ENCODE peak calls at places on chromosomes 4 and X, in nine cellular contexts. One of them, this sample, is unnamed.

GRCh38 chr4:163284304-163284703 is 48.1 kb downstream of the NPY1R start:
- DNase-seq in upper lobe of left lung: no peak
- DNase-seq in dorsolateral prefrontal cortex: no peak
- DNase-seq in PC-3: no peak
- DNase-seq in MM.1S: peak; percentile 29
- DNase-seq in psoas muscle: no peak
- DNase-seq in fibroblast of the aortic adventitia: no peak
- DNase-seq in uterus: no peak
- DNase-seq in GM20000: no peak
- DNase-seq in this sample: no peak

GRCh38 chrX:47297874-47298273 is 65.1 kb downstream of the USP11 start:
- DNase-seq in upper lobe of left lung: no peak
- DNase-seq in fibroblast of the aortic adventitia: no peak
- DNase-seq in dorsolateral prefrontal cortex: no peak
- DNase-seq in psoas muscle: no peak
- DNase-seq in PC-3: peak; percentile 92
- DNase-seq in MM.1S: no peak
- DNase-seq in GM20000: no peak
- DNase-seq in uterus: no peak
- DNase-seq in this sample: no peak

GRCh38 chr4:8132947-8133705 is 25.5 kb downstream of the ABLIM2 start:
- DNase-seq in fibroblast of the aortic adventitia: no peak
- DNase-seq in uterus: no peak
- DNase-seq in upper lobe of left lung: no peak
- DNase-seq in GM20000: no peak
- DNase-seq in MM.1S: no peak
- DNase-seq in dorsolateral prefrontal cortex: no peak
- DNase-seq in PC-3: no peak
- DNase-seq in psoas muscle: peak; percentile 44
- DNase-seq in this sample: no peak

GRCh38 chr4:13647012-13647411 is 19.5 kb upstream of the BOD1L1 start:
- DNase-seq in dorsolateral prefrontal cortex: no peak
- DNase-seq in MM.1S: no peak
- DNase-seq in uterus: no peak
- DNase-seq in GM20000: no peak
- DNase-seq in PC-3: no peak
- DNase-seq in psoas muscle: no peak
- DNase-seq in upper lobe of left lung: no peak
- DNase-seq in fibroblast of the aortic adventitia: no peak
- DNase-seq in this sample: no peak

GRCh38 chrX:44483965-44484606 is 58.6 kb downstream of the FUNDC1 start:
- DNase-seq in uterus: no peak
- DNase-seq in dorsolateral prefrontal cortex: no peak
- DNase-seq in fibroblast of the aortic adventitia: peak; percentile 5
- DNase-seq in upper lobe of left lung: no peak
- DNase-seq in psoas muscle: no peak
- DNase-seq in GM20000: no peak
- DNase-seq in MM.1S: no peak
- DNase-seq in PC-3: peak; percentile 70
- DNase-seq in this sample: no peak

GRCh38 chr4:147825451-147826287 is 93.8 kb downstream of the ARHGAP10 start:
- DNase-seq in uterus: no peak
- DNase-seq in fibroblast of the aortic adventitia: peak; percentile 71
- DNase-seq in MM.1S: no peak
- DNase-seq in dorsolateral prefrontal cortex: no peak
- DNase-seq in psoas muscle: peak; percentile 62
- DNase-seq in PC-3: peak; percentile 7
- DNase-seq in GM20000: no peak
- DNase-seq in upper lobe of left lung: no peak
- DNase-seq in this sample: no peak

GRCh38 chr4:147034372-147034771 is 88.7 kb upstream of the TTC29 start:
- DNase-seq in PC-3: no peak
- DNase-seq in dorsolateral prefrontal cortex: no peak
- DNase-seq in upper lobe of left lung: no peak
- DNase-seq in MM.1S: no peak
- DNase-seq in uterus: no peak
- DNase-seq in psoas muscle: no peak
- DNase-seq in GM20000: no peak
- DNase-seq in fibroblast of the aortic adventitia: peak; percentile 35
- DNase-seq in this sample: no peak

GRCh38 chr4:54473077-54473545 is 184.6 kb upstream of the KIT start:
- DNase-seq in uterus: no peak
- DNase-seq in upper lobe of left lung: no peak
- DNase-seq in dorsolateral prefrontal cortex: no peak
- DNase-seq in fibroblast of the aortic adventitia: no peak
- DNase-seq in GM20000: no peak
- DNase-seq in psoas muscle: no peak
- DNase-seq in PC-3: peak; percentile 28
- DNase-seq in MM.1S: no peak
- DNase-seq in this sample: no peak

GRCh38 chr4:87166296-87166854 is 54.0 kb downstream of the KLHL8 start:
- DNase-seq in GM20000: no peak
- DNase-seq in PC-3: no peak
- DNase-seq in dorsolateral prefrontal cortex: no peak
- DNase-seq in psoas muscle: no peak
- DNase-seq in upper lobe of left lung: no peak
- DNase-seq in uterus: no peak
- DNase-seq in MM.1S: no peak
- DNase-seq in fibroblast of the aortic adventitia: no peak
- DNase-seq in this sample: no peak

GRCh38 chr4:3286335-3287175 is 6.3 kb upstream of the RGS12 start:
- DNase-seq in fibroblast of the aortic adventitia: no peak
- DNase-seq in GM20000: peak; percentile 90
- DNase-seq in upper lobe of left lung: no peak
- DNase-seq in MM.1S: peak; percentile 58
- DNase-seq in uterus: no peak
- DNase-seq in dorsolateral prefrontal cortex: peak; percentile 13
- DNase-seq in psoas muscle: no peak
- DNase-seq in PC-3: no peak
- DNase-seq in this sample: no peak

GRCh38 chr4:148259841-148260240 is 182.4 kb downstream of the NR3C2 start:
- DNase-seq in upper lobe of left lung: no peak
- DNase-seq in GM20000: no peak
- DNase-seq in fibroblast of the aortic adventitia: no peak
- DNase-seq in MM.1S: no peak
- DNase-seq in PC-3: no peak
- DNase-seq in dorsolateral prefrontal cortex: no peak
- DNase-seq in psoas muscle: no peak
- DNase-seq in uterus: no peak
- DNase-seq in this sample: no peak

GRCh38 chr4:140238353-140239041 is 84.5 kb upstream of the MAML3 start:
- DNase-seq in uterus: peak; percentile 93
- DNase-seq in GM20000: no peak
- DNase-seq in fibroblast of the aortic adventitia: peak; percentile 95
- DNase-seq in psoas muscle: peak; percentile 96
- DNase-seq in dorsolateral prefrontal cortex: peak; percentile 54
- DNase-seq in upper lobe of left lung: peak; percentile 57
- DNase-seq in MM.1S: no peak
- DNase-seq in PC-3: no peak
- DNase-seq in this sample: peak; percentile 72

GRCh38 chr4:176277162-176277904 is 8.3 kb upstream of the ASB5 start:
- DNase-seq in GM20000: peak; percentile 38
- DNase-seq in dorsolateral prefrontal cortex: peak; percentile 45
- DNase-seq in psoas muscle: peak; percentile 78
- DNase-seq in upper lobe of left lung: no peak
- DNase-seq in uterus: peak; percentile 43
- DNase-seq in PC-3: peak; percentile 63
- DNase-seq in MM.1S: peak; percentile 62
- DNase-seq in fibroblast of the aortic adventitia: peak; percentile 76
- DNase-seq in this sample: no peak

GRCh38 chr4:13539047-13539720 is 5.1 kb downstream of the NKX3-2 start:
- DNase-seq in dorsolateral prefrontal cortex: no peak
- DNase-seq in upper lobe of left lung: peak; percentile 71
- DNase-seq in GM20000: peak; percentile 18
- DNase-seq in PC-3: no peak
- DNase-seq in psoas muscle: no peak
- DNase-seq in MM.1S: no peak
- DNase-seq in fibroblast of the aortic adventitia: no peak
- DNase-seq in uterus: no peak
- DNase-seq in this sample: no peak

GRCh38 chrX:153657161-153657560 is 10.2 kb downstream of the DUSP9 start:
- DNase-seq in psoas muscle: no peak
- DNase-seq in dorsolateral prefrontal cortex: no peak
- DNase-seq in upper lobe of left lung: no peak
- DNase-seq in GM20000: no peak
- DNase-seq in PC-3: no peak
- DNase-seq in MM.1S: no peak
- DNase-seq in fibroblast of the aortic adventitia: no peak
- DNase-seq in uterus: peak; percentile 6
- DNase-seq in this sample: no peak

GRCh38 chr4:47852121-47852520 is 14.3 kb upstream of the CORIN start:
- DNase-seq in GM20000: no peak
- DNase-seq in psoas muscle: no peak
- DNase-seq in dorsolateral prefrontal cortex: no peak
- DNase-seq in MM.1S: no peak
- DNase-seq in uterus: peak; percentile 39
- DNase-seq in upper lobe of left lung: no peak
- DNase-seq in PC-3: no peak
- DNase-seq in fibroblast of the aortic adventitia: peak; percentile 60
- DNase-seq in this sample: no peak
- TF ChIP-seq CTCF in GM20000: no peak
- TF ChIP-seq CTCF in psoas muscle: no peak
- TF ChIP-seq CTCF in dorsolateral prefrontal cortex: no peak
- TF ChIP-seq CTCF in MM.1S: no peak
- TF ChIP-seq CTCF in uterus: no peak
- TF ChIP-seq CTCF in upper lobe of left lung: no peak
- TF ChIP-seq CTCF in PC-3: no peak
- TF ChIP-seq CTCF in fibroblast of the aortic adventitia: no peak
- TF ChIP-seq CTCF in this sample: no peak

GRCh38 chrX:70480660-70481018 is 36.0 kb downstream of the DLG3 start:
- DNase-seq in upper lobe of left lung: no peak
- DNase-seq in GM20000: no peak
- DNase-seq in psoas muscle: no peak
- DNase-seq in dorsolateral prefrontal cortex: peak; percentile 68
- DNase-seq in PC-3: no peak
- DNase-seq in fibroblast of the aortic adventitia: no peak
- DNase-seq in uterus: peak; percentile 17
- DNase-seq in MM.1S: no peak
- DNase-seq in this sample: no peak
- TF ChIP-seq CTCF in upper lobe of left lung: no peak
- TF ChIP-seq CTCF in GM20000: no peak
- TF ChIP-seq CTCF in psoas muscle: no peak
- TF ChIP-seq CTCF in dorsolateral prefrontal cortex: no peak
- TF ChIP-seq CTCF in PC-3: no peak
- TF ChIP-seq CTCF in fibroblast of the aortic adventitia: no peak
- TF ChIP-seq CTCF in uterus: no peak
- TF ChIP-seq CTCF in MM.1S: no peak
- TF ChIP-seq CTCF in this sample: no peak

GRCh38 chrX:71285929-71286328 is 2.5 kb downstream of the NONO start:
- DNase-seq in upper lobe of left lung: no peak
- DNase-seq in fibroblast of the aortic adventitia: no peak
- DNase-seq in GM20000: no peak
- DNase-seq in dorsolateral prefrontal cortex: no peak
- DNase-seq in MM.1S: no peak
- DNase-seq in psoas muscle: no peak
- DNase-seq in uterus: no peak
- DNase-seq in PC-3: no peak
- DNase-seq in this sample: no peak

GRCh38 chrX:71282514-71283408 is 674 bp upstream of the NONO start:
- DNase-seq in GM20000: peak; percentile 14
- DNase-seq in PC-3: no peak
- DNase-seq in fibroblast of the aortic adventitia: no peak
- DNase-seq in psoas muscle: no peak
- DNase-seq in upper lobe of left lung: no peak
- DNase-seq in uterus: no peak
- DNase-seq in MM.1S: no peak
- DNase-seq in dorsolateral prefrontal cortex: no peak
- DNase-seq in this sample: peak; percentile 45

DNA sequence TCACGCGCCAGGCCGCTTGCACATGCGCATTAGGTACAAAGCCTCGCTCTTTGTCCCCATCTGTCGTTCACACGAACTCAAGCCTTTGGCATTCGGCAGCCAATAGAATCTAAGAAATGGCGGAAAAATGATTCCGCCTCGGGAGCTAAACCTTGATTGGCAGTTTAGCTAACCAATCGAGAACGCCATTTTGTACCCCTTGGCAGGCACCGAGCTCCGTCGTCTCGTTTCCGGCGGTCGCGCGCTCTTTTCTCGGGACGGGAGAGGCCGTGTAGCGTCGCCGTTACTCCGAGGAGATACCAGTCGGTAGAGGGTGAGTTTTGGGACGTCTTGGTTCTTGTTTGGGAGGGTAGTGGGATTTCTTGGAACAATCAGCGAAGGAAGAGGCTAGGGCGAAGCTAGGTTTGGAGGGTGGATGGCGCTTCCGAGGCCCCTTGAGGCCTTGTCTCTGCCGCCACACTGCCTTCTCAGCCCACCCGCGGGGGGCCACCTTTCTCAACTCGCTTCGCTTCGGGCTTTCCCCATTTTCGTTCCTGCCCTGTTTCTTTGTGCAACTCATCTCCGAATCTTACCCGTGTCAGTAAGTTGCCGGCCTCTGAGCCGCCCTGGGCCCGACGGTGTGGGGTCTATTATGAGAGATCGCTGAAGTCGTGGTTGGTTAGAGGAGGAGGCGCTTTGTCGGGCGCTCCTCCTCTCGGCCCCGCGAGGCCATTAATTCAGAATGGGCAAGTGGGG is at the start of gene NONO:
- DNase-seq in upper lobe of left lung: peak; percentile 88
- DNase-seq in fibroblast of the aortic adventitia: peak; percentile 99
- DNase-seq in dorsolateral prefrontal cortex: peak; percentile 81
- DNase-seq in GM20000: peak; percentile 83
- DNase-seq in PC-3: peak; percentile 99
- DNase-seq in psoas muscle: peak; percentile 87
- DNase-seq in MM.1S: peak; percentile 99
- DNase-seq in uterus: peak; percentile 93
- DNase-seq in this sample: peak; percentile 92
- TF ChIP-seq CTCF in upper lobe of left lung: no peak
- TF ChIP-seq CTCF in fibroblast of the aortic adventitia: peak; percentile 21
- TF ChIP-seq CTCF in dorsolateral prefrontal cortex: no peak
- TF ChIP-seq CTCF in GM20000: no peak
- TF ChIP-seq CTCF in PC-3: peak; percentile 17
- TF ChIP-seq CTCF in psoas muscle: no peak
- TF ChIP-seq CTCF in MM.1S: no peak
- TF ChIP-seq CTCF in uterus: peak; percentile 15
- TF ChIP-seq CTCF in this sample: no peak

GRCh38 chrX:9992061-9992460 is 24.9 kb downstream of the CLDN34 start:
- DNase-seq in psoas muscle: no peak
- DNase-seq in upper lobe of left lung: peak; percentile 46
- DNase-seq in GM20000: no peak
- DNase-seq in dorsolateral prefrontal cortex: no peak
- DNase-seq in PC-3: no peak
- DNase-seq in uterus: no peak
- DNase-seq in fibroblast of the aortic adventitia: no peak
- DNase-seq in MM.1S: no peak
- DNase-seq in this sample: no peak

GRCh38 chrX:9992724-9993123 is 25.6 kb downstream of the CLDN34 start:
- DNase-seq in upper lobe of left lung: peak; percentile 50
- DNase-seq in uterus: no peak
- DNase-seq in GM20000: no peak
- DNase-seq in psoas muscle: no peak
- DNase-seq in PC-3: no peak
- DNase-seq in MM.1S: no peak
- DNase-seq in dorsolateral prefrontal cortex: no peak
- DNase-seq in fibroblast of the aortic adventitia: no peak
- DNase-seq in this sample: no peak

GRCh38 chrX:9983463-9983862 is 16.3 kb downstream of the CLDN34 start:
- DNase-seq in psoas muscle: no peak
- DNase-seq in uterus: no peak
- DNase-seq in dorsolateral prefrontal cortex: no peak
- DNase-seq in PC-3: no peak
- DNase-seq in upper lobe of left lung: no peak
- DNase-seq in fibroblast of the aortic adventitia: no peak
- DNase-seq in GM20000: no peak
- DNase-seq in MM.1S: no peak
- DNase-seq in this sample: no peak

GRCh38 chrX:9988762-9989161 is 21.6 kb downstream of the CLDN34 start:
- DNase-seq in fibroblast of the aortic adventitia: peak; percentile 41
- DNase-seq in MM.1S: peak; percentile 30
- DNase-seq in dorsolateral prefrontal cortex: no peak
- DNase-seq in GM20000: no peak
- DNase-seq in uterus: no peak
- DNase-seq in psoas muscle: no peak
- DNase-seq in upper lobe of left lung: no peak
- DNase-seq in PC-3: peak; percentile 59
- DNase-seq in this sample: no peak
- TF ChIP-seq CTCF in fibroblast of the aortic adventitia: peak; percentile 34
- TF ChIP-seq CTCF in MM.1S: peak; percentile 53
- TF ChIP-seq CTCF in dorsolateral prefrontal cortex: peak; percentile 30
- TF ChIP-seq CTCF in GM20000: no peak
- TF ChIP-seq CTCF in uterus: peak; percentile 27
- TF ChIP-seq CTCF in psoas muscle: peak; percentile 32
- TF ChIP-seq CTCF in upper lobe of left lung: peak; percentile 23
- TF ChIP-seq CTCF in PC-3: peak; percentile 74
- TF ChIP-seq CTCF in this sample: peak; percentile 27

This sample was measured in CD14-positive monocyte.